ENCODE peak calls at places on chromosomes 4 and X, in six cellular contexts. H is fibroblast of pulmonary artery, B is epithelial cell of esophagus, A is bronchial epithelial cell, N is tibial nerve, W is heart left ventricle. I is an unnamed sample.

GRCh38 chr4:75514949-75515612 is 808 bp downstream of the THAP6 start:
- DNase-seq in B (peak), A (no peak), N (no peak), H (no peak), W (no peak), I (no peak)

GRCh38 chrX:72216973-72217372 is 21.9 kb downstream of the ERCC6L start:
- DNase-seq in H (no peak), A (no peak), N (no peak), W (no peak), B (no peak), I (no peak)

GRCh38 chr4:113828712-113829111 is 67.2 kb upstream of the CAMK2D start:
- DNase-seq in N (no peak), A (peak), B (peak), H (no peak), W (no peak), I (no peak)

GRCh38 chrX:38805294-38806053 is 4.2 kb downstream of the MID1IP1 start:
- DNase-seq in H (peak), A (peak), W (peak), B (peak), N (peak), I (peak)

GRCh38 chrX:51876441-51876840 is 17.0 kb upstream of the MAGED1 start:
- DNase-seq in A (no peak), W (no peak), B (no peak), H (peak), N (no peak), I (no peak)

GRCh38 chr4:119130365-119131065 is 5.1 kb upstream of the MYOZ2 start:
- DNase-seq in N (no peak), B (no peak), A (peak), H (peak), W (no peak), I (peak)

GRCh38 chrX:1807301-1807731 is 192.5 kb downstream of the ASMT start:
- DNase-seq in A (no peak), B (no peak), N (no peak), H (no peak), W (no peak), I (no peak)

GRCh38 chrX:47631676-47632075 is 1.9 kb upstream of the CFP start:
- DNase-seq in W (no peak), A (no peak), B (no peak), N (no peak), H (no peak), I (no peak)

GRCh38 chrX:46408553-46409407 is 136.4 kb downstream of the ZNF674 start:
- DNase-seq in B (peak), A (peak), W (peak), N (peak), H (peak), I (peak)

GRCh38 chr4:98794565-98795205 is 134.2 kb downstream of the EIF4E start:
- DNase-seq in H (peak), A (peak), B (peak), W (no peak), N (no peak), I (peak)

GRCh38 chr4:152776352-152776751 is 3.2 kb downstream of the TIGD4 start:
- DNase-seq in A (peak), N (no peak), B (peak), W (no peak), H (peak), I (no peak)

GRCh38 chr4:7419961-7420660 is 14.6 kb downstream of the PSAPL1 start:
- DNase-seq in A (no peak), W (no peak), N (no peak), B (no peak), H (no peak), I (no peak)

GRCh38 chrX:130726661-130727060 is 176.3 kb downstream of the ENOX2 start:
- DNase-seq in H (peak), N (no peak), A (peak), W (no peak), B (peak), I (peak)

GRCh38 chrX:72018277-72019112 is 107.8 kb downstream of the NHSL2 start:
- DNase-seq in W (peak), B (peak), H (peak), N (peak), A (peak), I (peak)

GRCh38 chr4:26525136-26525535 is 34.9 kb upstream of the CCKAR start:
- DNase-seq in W (no peak), A (peak), B (peak), H (peak), N (no peak), I (no peak)

GRCh38 chr4:178086324-178086723 is 644.1 kb upstream of the AGA start:
- DNase-seq in A (no peak), W (no peak), N (no peak), B (no peak), H (no peak), I (no peak)

GRCh38 chr4:41957634-41958033 is 22.4 kb downstream of the TMEM33 start:
- DNase-seq in H (peak), B (peak), W (no peak), N (no peak), A (peak), I (no peak)

GRCh38 chr4:146029939-146030710 is 91.5 kb upstream of the ZNF827 start:
- DNase-seq in N (no peak), A (no peak), W (no peak), H (no peak), B (no peak), I (no peak)

GRCh38 chr4:25022198-25022597 is 8.5 kb downstream of the LGI2 start:
- DNase-seq in B (no peak), N (no peak), W (no peak), A (no peak), H (no peak), I (no peak)

GRCh38 chr4:80184053-80184790 is 13.1 kb upstream of the PRDM8 start:
- DNase-seq in W (peak), B (peak), N (peak), H (peak), A (peak), I (no peak)

GRCh38 chr4:83629945-83630684 is 94.2 kb downstream of the GPAT3 start:
- DNase-seq in A (peak), B (peak), W (no peak), N (no peak), H (peak), I (no peak)

GRCh38 chr4:110850461-110851447 is 227.9 kb upstream of the PITX2 start:
- DNase-seq in N (no peak), W (no peak), B (no peak), A (no peak), H (no peak), I (no peak)

GRCh38 chr4:172362569-172362968 is 549.4 kb downstream of the GALNTL6 start:
- DNase-seq in N (no peak), H (no peak), A (no peak), W (no peak), B (no peak), I (no peak)

GRCh38 chr4:23374280-23374679 is 515.6 kb downstream of the PPARGC1A start:
- DNase-seq in B (peak), H (no peak), A (peak), N (no peak), W (no peak), I (no peak)

GRCh38 chr4:1354136-1354982 is 7.4 kb downstream of the UVSSA start:
- DNase-seq in N (no peak), A (no peak), H (no peak), B (no peak), W (no peak), I (no peak)

GRCh38 chr4:41963105-41963504 is 18.5 kb upstream of the DCAF4L1 start:
- DNase-seq in N (no peak), H (peak), W (no peak), B (peak), A (peak), I (no peak)

GRCh38 chr4:153987291-153987690 is 198.4 kb upstream of the SFRP2 start:
- DNase-seq in B (peak), N (no peak), W (no peak), A (peak), H (peak), I (no peak)

GRCh38 chrX:96682516-96682915 is 2.1 kb upstream of the DIAPH2 start:
- DNase-seq in H (no peak), W (no peak), N (no peak), A (no peak), B (no peak), I (no peak)

GRCh38 chr4:176205299-176205698 is 9.9 kb upstream of the SPATA4 start:
- DNase-seq in W (no peak), H (no peak), A (no peak), B (no peak), N (no peak), I (no peak)

GRCh38 chrX:153829549-153829798 is 870 bp downstream of the PDZD4 start:
- DNase-seq in B (no peak), A (no peak), N (no peak), W (no peak), H (no peak), I (no peak)

GRCh38 chrX:153828308-153828707 is 2.0 kb downstream of the PDZD4 start:
- DNase-seq in N (no peak), W (no peak), H (no peak), B (no peak), A (no peak), I (no peak)

GRCh38 chrX:153829799-153830631 is at the start of gene PDZD4:
- DNase-seq in B (no peak), W (no peak), N (no peak), A (no peak), H (no peak), I (no peak)

GRCh38 chrX:153827903-153828302 is 2.4 kb downstream of the PDZD4 start:
- DNase-seq in H (no peak), W (no peak), N (no peak), A (no peak), B (no peak), I (no peak)

GRCh38 chrX:153828723-153829548 is 1.4 kb downstream of the PDZD4 start:
- DNase-seq in A (no peak), H (no peak), W (no peak), N (no peak), B (no peak), I (no peak)
- H3K4me3 ChIP-seq in A (no peak), H (no peak), W (peak), N (peak), B (no peak), I (no peak)

DNA sequence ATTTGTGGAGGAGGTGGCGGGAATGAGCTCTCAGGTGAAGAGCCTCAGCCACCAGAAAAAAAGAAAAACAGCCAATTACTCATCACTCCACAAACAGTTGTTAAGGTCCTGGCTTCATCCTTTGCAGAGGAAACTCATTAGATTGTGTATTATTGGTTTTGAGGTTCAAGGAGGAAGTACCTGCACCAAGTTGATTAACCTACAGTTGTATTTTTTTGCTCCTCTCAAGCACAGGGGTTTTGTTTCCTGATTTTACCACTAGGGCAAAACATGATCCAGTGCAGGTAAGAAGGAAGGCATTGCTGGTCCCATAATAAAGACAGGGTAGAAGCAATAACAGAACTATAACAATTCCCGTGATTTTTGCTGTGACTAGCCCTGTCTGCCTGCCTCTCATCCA is 84.0 kb upstream of the QRFPR start:
- DNase-seq in B (no peak), A (no peak), H (no peak), N (no peak), W (no peak), I (no peak)
- TF ChIP-seq CTCF in B (peak), A (no peak), H (no peak), N (no peak), W (no peak), I (no peak)

GRCh38 chr4:37442062-37442323 is 197.4 kb downstream of the NWD2 start:
- DNase-seq in H (no peak), B (no peak), A (no peak), W (no peak), N (no peak), I (no peak)
- H3K4me3 ChIP-seq in H (no peak), B (no peak), A (no peak), W (no peak), N (no peak), I (no peak)

GRCh38 chrX:69285401-69285871 is 120.2 kb upstream of the PJA1 start:
- DNase-seq in B (peak), N (peak), A (peak), W (peak), H (peak), I (no peak)
- TF ChIP-seq CTCF in B (no peak), N (no peak), A (no peak), W (no peak), H (no peak), I (no peak)

GRCh38 chr4:185758807-185759206 is 53.2 kb downstream of the SORBS2 start:
- DNase-seq in W (no peak), B (no peak), H (no peak), A (no peak), N (no peak), I (no peak)

GRCh38 chr4:185764880-185765279 is 47.1 kb downstream of the SORBS2 start:
- DNase-seq in B (peak), H (no peak), A (peak), W (no peak), N (no peak), I (no peak)

GRCh38 chr4:185767528-185767927 is 44.5 kb downstream of the SORBS2 start:
- DNase-seq in N (no peak), B (no peak), A (no peak), H (no peak), W (no peak), I (no peak)

DNA sequence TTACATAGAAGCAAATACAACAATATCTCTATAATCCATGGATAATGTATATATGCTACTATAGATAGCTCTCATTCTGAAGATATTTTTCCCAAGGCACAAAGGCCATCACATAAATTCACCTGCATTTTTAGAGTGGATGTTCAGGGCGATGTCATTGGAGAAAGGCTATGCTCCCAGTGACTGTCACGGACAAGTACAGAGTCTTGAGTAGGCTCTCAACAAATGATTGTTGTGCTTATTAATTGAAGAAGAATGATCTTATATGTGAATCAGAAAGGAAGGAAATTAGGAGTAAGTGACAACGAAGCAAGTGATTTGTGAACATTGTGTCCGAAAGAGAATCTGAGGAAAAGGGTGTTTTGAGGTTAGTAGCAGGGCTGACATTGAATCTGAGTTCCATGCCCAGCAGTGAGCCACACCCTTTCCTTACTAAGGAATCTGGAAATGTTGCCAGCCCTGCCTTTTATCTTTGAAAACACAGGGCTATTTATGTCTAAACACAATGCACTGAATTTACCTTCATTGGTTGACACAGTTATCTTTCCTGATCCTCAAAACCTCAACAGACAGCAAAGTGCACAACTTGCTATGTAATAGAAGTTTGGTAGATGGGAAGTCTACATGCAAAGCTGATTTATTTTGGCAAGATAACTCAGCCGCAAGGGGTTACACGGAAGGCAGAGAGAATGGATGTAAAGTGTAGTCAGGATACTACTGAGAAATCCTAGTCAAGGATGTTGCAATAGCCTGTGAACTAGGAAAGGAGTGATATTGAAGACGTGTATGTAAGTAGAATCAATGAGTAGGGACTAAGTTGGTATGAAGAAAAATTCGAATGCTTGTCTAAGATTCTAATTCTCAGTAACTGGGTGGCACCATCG is 50.4 kb downstream of the SORBS2 start:
- DNase-seq in H (peak), A (peak), W (no peak), N (no peak), B (peak), I (no peak)
- H3K4me3 ChIP-seq in H (no peak), A (no peak), W (peak), N (no peak), B (no peak), I (no peak)

DNA sequence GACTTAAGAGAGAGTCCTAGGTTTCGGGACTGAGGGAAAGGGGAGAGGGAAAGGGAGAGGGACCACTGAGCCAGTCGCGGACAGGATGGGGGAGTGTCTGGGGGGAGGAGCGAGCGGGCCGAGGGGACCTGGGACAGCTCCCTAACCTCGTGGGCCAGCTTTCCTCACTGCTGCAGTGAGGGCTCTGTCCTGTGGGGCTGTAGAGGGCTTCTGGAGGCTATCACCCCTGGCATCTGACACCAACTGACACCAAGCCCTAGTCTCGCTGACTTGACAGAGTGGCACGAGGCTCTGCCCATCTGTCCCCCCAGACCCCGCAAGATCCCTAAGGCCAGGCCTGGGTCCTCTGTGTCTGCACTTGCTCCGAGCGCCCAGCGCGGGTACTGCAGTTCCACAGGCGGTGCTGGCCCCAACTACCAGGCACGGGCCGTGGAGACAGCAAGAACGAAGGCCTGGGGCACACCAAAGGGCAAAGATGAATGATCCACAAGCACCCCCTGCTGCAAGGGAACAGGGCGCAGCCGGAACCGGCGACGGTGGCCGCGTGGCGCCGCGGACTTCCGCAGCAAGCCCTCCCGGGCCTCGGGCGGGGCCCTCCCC is 465 bp downstream of the HAUS7 start:
- DNase-seq in W (no peak), N (no peak), H (peak), A (peak), B (peak), I (no peak)
- TF ChIP-seq CTCF in W (no peak), N (peak), H (peak), A (no peak), B (no peak), I (no peak)

DNA sequence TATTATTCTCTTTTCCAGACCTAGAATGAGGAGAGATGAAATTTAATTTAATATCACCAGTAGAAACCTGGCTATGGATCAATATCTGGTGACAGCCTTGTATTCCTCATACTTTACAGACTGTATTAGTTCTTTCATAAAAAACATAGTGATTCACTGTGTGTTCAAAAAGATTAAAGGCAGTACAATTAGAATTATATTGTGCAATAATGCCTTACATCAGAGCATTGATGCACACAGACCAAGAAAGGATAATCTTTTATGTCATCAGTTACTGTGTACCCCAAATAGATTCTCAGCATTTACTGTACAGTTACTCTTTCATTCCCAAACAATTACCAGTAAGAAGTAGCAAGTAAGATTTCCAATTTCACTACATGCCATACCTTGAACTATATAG is 260.5 kb upstream of the ANXA10 start:
- DNase-seq in A (peak), W (no peak), H (peak), B (peak), N (no peak), I (no peak)
- H3K4me3 ChIP-seq in A (no peak), W (no peak), H (no peak), B (no peak), N (no peak), I (no peak)

GRCh38 chrX:145405012-145405411 is 157.7 kb downstream of the SPANXN1 start:
- DNase-seq in B (peak), H (peak), W (no peak), A (peak), N (no peak), I (no peak)
- TF ChIP-seq CTCF in B (peak), H (peak), W (peak), A (peak), N (peak), I (peak)